ENCODE peak calls at places on chromosomes 13 and 19, in four cellular contexts. X is fibroblast of mammary gland, L is endodermal cell, P is fibroblast of lung. G is an unnamed sample.

GRCh38 chr13:112842343-112842856 is 126.6 kb upstream of the MCF2L start:
- DNase-seq in L (peak; percentile 68), P (peak; percentile 33), X (peak; percentile 44), G (no peak)

GRCh38 chr19:32241957-32242710 is 103.3 kb upstream of the ZNF507 start:
- DNase-seq in L (no peak), P (no peak), X (no peak), G (no peak)

GRCh38 chr13:43359536-43359935 is 336.1 kb downstream of the DNAJC15 start:
- DNase-seq in L (no peak), P (no peak), X (no peak), G (no peak)

GRCh38 chr13:34086281-34086680 is 268.3 kb downstream of the RFC3 start:
- DNase-seq in P (no peak), L (no peak), X (no peak), G (no peak)

GRCh38 chr13:37736040-37736439 is 133.5 kb downstream of the TRPC4 start:
- DNase-seq in L (no peak), X (no peak), P (no peak), G (no peak)

GRCh38 chr13:77386880-77387606 is 60.1 kb upstream of the MYCBP2 start:
- DNase-seq in P (peak; percentile 89), X (peak; percentile 84), L (no peak), G (no peak)

GRCh38 chr19:17504456-17504855 is 7.0 kb upstream of the PGLS start:
- DNase-seq in X (no peak), P (no peak), L (no peak), G (no peak)

GRCh38 chr19:18289471-18290066 is 8.1 kb upstream of the JUND start:
- DNase-seq in X (no peak), L (peak; percentile 35), P (no peak), G (no peak)

GRCh38 chr19:19464339-19465098 is 50.8 kb downstream of the TSSK6 start:
- DNase-seq in P (peak; percentile 73), X (peak; percentile 75), L (peak; percentile 69), G (no peak)

GRCh38 chr19:11198769-11199469 is 1.6 kb upstream of the KANK2 start:
- DNase-seq in X (no peak), P (no peak), L (peak; percentile 67), G (no peak)

GRCh38 chr19:10701955-10702307 is 692 bp downstream of the QTRT1 start:
- DNase-seq in X (no peak), P (no peak), L (peak; percentile 84), G (no peak)

GRCh38 chr19:48444129-48444932 is 1.5 kb upstream of the GRWD1 start:
- DNase-seq in L (peak; percentile 67), X (no peak), P (no peak), G (no peak)

GRCh38 chr19:43639507-43640423 is at the start of gene CADM4:
- DNase-seq in X (no peak), P (no peak), L (peak; percentile 82), G (peak; percentile 30)

GRCh38 chr19:48283908-48284307 is 14.0 kb downstream of the ZNF114 start:
- DNase-seq in P (peak; percentile 95), L (no peak), X (peak; percentile 67), G (no peak)

GRCh38 chr19:14536926-14537692 is 7.7 kb downstream of the TECR start:
- DNase-seq in P (peak; percentile 43), X (peak; percentile 68), L (peak; percentile 98), G (no peak)

GRCh38 chr19:53463263-53463662 is 4.3 kb upstream of the ZNF813 start:
- DNase-seq in P (peak; percentile 43), X (peak; percentile 7), L (peak; percentile 94), G (no peak)

GRCh38 chr13:53198699-53199098 is 170.1 kb downstream of the OLFM4 start:
- DNase-seq in L (no peak), P (no peak), X (no peak), G (no peak)

GRCh38 chr19:10043286-10043927 is 30.1 kb downstream of the RDH8 start:
- DNase-seq in L (no peak), P (peak; percentile 48), X (peak; percentile 49), G (no peak)

GRCh38 chr19:6297202-6297601 is 17.4 kb upstream of the MLLT1 start:
- DNase-seq in L (no peak), P (no peak), X (no peak), G (no peak)

GRCh38 chr19:30799854-30800755 is 427.9 kb downstream of the ZNF536 start:
- DNase-seq in L (peak; percentile 91), P (no peak), X (no peak), G (no peak)

GRCh38 chr19:35451278-35452096 is 3.4 kb downstream of the FFAR2 start:
- DNase-seq in P (no peak), L (no peak), X (no peak), G (no peak)

GRCh38 chr19:45305421-45305820 is 17.3 kb downstream of the CKM start:
- DNase-seq in X (peak; percentile 45), L (peak; percentile 70), P (peak; percentile 47), G (no peak)

GRCh38 chr13:33340631-33341030 is 55.1 kb upstream of the STARD13 start:
- DNase-seq in P (no peak), X (peak; percentile 63), L (no peak), G (no peak)

GRCh38 chr19:8391274-8392016 is 1.3 kb downstream of the RAB11B start:
- DNase-seq in P (no peak), L (no peak), X (no peak), G (no peak)

GRCh38 chr19:41548954-41549688 is 26.8 kb upstream of the CEACAM21 start:
- DNase-seq in P (no peak), L (peak; percentile 57), X (no peak), G (peak; percentile 67)

GRCh38 chr19:57288373-57288772 is 8.1 kb downstream of the ZNF460 start:
- DNase-seq in L (no peak), X (no peak), P (no peak), G (no peak)

DNA sequence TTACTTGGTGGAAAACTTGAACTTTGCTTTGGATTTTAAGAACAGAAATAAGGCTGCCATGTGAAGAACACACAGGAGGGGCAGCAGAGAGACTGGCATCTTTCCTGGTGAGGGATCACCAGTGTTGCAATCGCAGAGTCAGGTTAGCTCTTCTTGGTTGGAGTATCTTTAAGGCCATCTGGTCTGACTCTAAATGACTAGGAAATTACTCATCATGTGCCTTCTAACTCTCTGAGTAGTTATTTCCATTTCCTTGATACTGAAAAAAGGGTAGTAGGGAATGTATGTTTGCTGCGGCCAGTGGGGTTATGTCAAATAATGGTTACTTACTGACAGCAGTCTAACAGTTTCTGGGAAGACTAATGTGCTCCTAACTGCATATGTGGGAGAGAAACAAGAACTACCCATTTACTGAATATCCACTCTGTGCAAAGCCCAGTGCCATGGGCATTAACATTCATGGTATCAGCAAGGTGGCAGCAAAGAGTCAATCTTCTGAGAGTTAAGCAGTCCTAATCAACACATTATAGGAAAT is 122.1 kb downstream of the COG6 start:
- DNase-seq in P (peak; percentile 96), L (peak; percentile 59), X (peak; percentile 98), G (no peak)
- TF ChIP-seq CTCF in P (peak; percentile 43), L (peak; percentile 63), X (peak; percentile 82), G (no peak)

DNA sequence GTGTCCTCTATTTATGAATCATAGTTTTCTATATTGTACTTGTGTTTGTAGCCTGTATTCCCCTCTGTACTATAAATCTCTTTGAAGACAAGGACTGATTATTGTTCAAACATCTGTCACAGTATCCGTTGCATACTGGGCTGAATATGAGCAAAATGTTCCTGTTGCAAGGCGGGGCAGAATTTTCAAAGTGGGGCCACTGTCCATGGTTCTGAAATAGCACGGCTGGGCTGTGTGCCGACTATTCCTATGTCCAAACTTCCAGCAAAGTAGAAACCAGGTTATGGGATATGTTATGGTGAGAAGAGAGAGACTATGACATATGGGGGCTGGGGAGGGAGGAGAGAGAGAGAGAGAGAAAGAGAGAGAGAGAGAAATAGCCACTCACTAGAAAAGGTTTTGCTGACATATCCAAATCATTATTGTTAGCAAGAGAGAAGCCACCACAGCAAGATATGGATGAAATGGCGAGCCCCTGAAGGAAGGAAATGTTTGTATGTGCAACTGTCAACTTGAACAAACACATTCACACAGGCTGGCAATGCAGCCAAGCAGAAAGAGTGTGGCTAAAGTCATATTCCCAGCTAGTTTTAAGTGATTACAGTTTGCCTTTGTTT is 107.0 kb upstream of the GPR12 start:
- DNase-seq in P (peak; percentile 17), L (peak; percentile 70), X (peak; percentile 21), G (no peak)
- TF ChIP-seq CTCF in P (no peak), L (no peak), X (no peak), G (no peak)

DNA sequence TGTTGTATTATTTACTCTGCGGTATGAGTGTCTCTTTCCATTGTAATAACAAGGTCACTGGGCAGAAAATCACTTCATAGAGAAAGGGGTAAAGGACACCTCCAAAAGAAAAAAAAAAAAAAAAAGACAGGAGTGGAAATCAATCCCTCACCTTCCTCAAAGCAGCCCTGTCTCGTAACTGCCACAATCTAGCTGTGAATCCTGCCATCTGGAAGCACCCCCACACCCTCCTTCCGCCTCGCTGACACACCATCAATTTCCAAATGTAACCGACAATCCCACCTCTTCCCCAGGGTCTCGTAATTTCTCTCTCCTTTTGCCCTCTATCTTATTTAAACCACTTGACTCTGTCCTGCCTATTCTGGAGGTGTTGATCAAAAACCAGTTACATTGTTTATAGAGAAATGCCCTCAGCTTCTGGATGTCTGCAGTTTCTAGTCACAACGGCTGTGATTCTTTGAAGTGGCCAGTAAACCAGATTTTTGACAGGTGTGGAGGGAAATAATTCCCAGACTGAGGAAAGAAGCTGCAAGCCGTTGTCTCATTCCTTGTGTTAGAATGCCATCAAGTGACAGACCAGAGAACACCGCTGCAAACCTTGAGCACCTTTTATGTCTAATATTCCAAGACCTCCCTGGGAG is 9.1 kb upstream of the POP4 start:
- DNase-seq in P (no peak), L (peak; percentile 60), X (peak; percentile 42), G (no peak)
- TF ChIP-seq CTCF in P (no peak), L (peak; percentile 78), X (peak; percentile 38), G (no peak)

DNA sequence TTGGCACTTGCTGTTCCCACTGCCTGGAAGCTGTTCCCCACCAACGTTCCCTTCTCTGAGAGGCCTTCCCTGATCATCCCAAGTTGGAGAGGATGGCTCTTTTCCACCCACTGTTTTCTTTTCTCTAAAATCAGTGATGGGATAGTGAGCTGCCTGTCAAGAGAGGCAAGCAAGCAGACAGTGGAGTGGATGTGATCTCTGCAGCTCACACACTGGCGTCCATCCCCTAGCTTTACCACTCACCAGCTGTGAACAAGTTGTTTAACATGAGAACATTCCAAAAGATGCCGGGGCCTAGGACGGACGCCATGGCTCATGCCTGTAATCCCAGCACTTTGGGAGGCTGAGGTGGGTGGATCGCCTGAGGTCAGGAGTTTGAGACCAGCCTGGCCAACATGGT is 28.0 kb upstream of the SEMA6B start:
- DNase-seq in P (no peak), L (no peak), X (no peak), G (no peak)
- TF ChIP-seq CTCF in P (no peak), L (no peak), X (no peak), G (no peak)

DNA sequence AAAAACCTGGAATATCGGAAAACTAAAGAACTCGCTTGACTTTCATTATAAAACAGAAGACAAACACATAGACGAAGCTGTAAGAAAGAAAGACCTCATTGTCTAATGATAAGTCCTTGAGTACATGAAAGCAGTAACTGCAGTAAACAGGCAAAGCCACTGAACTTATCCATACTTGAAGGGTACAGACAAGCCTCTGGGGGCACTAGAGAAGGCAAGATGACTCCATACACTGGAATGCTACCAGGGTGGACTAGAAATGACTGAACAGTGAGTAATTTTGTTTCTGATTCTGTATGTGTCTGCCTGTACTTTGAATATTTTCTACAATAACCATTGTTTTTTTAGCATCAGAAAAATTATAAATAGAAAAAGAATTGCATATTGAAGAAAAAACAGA is 507.9 kb downstream of the UQCRFS1 start:
- DNase-seq in X (peak; percentile 87), P (peak; percentile 92), L (no peak), G (no peak)
- TF ChIP-seq CTCF in X (peak; percentile 59), P (peak; percentile 54), L (peak; percentile 72), G (no peak)

G was measured in natural killer cell.